ENCODE peak calls at places on chromosomes 12 and 14, in six cellular contexts. C, B, K, O, Y and M are unnamed samples.

GRCh38 chr12:43278268-43278832 is 273.7 kb downstream of the ADAMTS20 start:
- DNase-seq in C (no peak), B (no peak), K (no peak), O (no peak), Y (no peak), M (no peak)

GRCh38 chr14:61493239-61493638 is 171.9 kb downstream of the PRKCH start:
- DNase-seq in C (peak), B (peak), K (no peak), O (no peak), Y (no peak), M (peak)

GRCh38 chr12:11836282-11836963 is 186.9 kb downstream of the ETV6 start:
- DNase-seq in C (no peak), B (peak), K (peak), O (no peak), Y (no peak), M (peak)

GRCh38 chr14:55579724-55580400 is at the start of gene KTN1:
- DNase-seq in C (peak), B (peak), K (peak), O (no peak), Y (peak), M (peak)

GRCh38 chr14:31881531-31882310 is 195.4 kb upstream of the ARHGAP5 start:
- DNase-seq in C (peak), B (no peak), K (no peak), O (no peak), Y (no peak), M (no peak)

GRCh38 chr14:95901014-95901413 is 24.4 kb downstream of the TUNAR start:
- DNase-seq in C (peak), B (no peak), K (no peak), O (no peak), Y (no peak), M (no peak)

GRCh38 chr14:68739701-68740100 is 53.2 kb downstream of the ZFP36L1 start:
- DNase-seq in C (no peak), B (no peak), K (no peak), O (no peak), Y (no peak), M (no peak)

GRCh38 chr12:84983289-84983688 is 52.8 kb downstream of the TSPAN19 start:
- DNase-seq in C (no peak), B (no peak), K (no peak), O (no peak), Y (no peak), M (no peak)

GRCh38 chr12:116277393-116278258 is at the start of gene MED13L:
- DNase-seq in C (peak), B (peak), K (peak), O (peak), Y (peak), M (peak)
- H2BK5ac ChIP-seq in C (peak), B (peak), K (no peak), O (no peak), Y (peak), M (peak)

GRCh38 chr12:8697476-8698131 is at the start of gene RIMKLB:
- DNase-seq in C (peak), B (peak), K (peak), O (no peak), Y (peak), M (peak)

GRCh38 chr12:8699714-8700113 is 1.9 kb downstream of the RIMKLB start:
- DNase-seq in C (no peak), B (no peak), K (no peak), O (no peak), Y (no peak), M (no peak)

GRCh38 chr12:8698830-8699330 is 1.1 kb downstream of the RIMKLB start:
- DNase-seq in C (peak), B (peak), K (no peak), O (no peak), Y (no peak), M (no peak)

GRCh38 chr12:8697120-8697475 is 693 bp upstream of the RIMKLB start:
- DNase-seq in C (peak), B (peak), K (peak), O (no peak), Y (no peak), M (peak)

GRCh38 chr12:8698132-8698829 is 490 bp downstream of the RIMKLB start:
- DNase-seq in C (peak), B (peak), K (peak), O (no peak), Y (peak), M (peak)
- H3K18ac ChIP-seq in C (peak), B (peak), K (peak), O (peak), Y (peak), M (peak)

DNA sequence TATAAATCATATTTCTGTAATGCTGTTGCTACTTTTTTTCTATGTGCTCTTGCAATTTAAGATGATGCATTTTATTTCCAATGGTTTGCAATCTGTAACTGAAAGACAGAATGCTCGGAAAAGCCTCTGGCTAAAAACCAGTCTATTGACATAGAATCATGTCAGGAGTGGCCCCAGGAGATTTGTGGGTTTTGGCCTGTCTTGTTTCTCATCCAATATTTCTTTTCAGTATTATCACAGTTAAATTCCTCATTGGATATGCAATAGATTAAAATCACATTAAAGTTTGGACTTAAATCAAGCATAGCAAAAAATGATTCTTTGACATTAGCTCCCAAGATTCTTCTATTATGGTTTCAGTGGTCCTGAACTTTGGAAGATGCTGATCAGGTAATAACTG is 19.1 kb upstream of the SLC38A2 start:
- DNase-seq in C (no peak), B (no peak), K (no peak), O (no peak), Y (no peak), M (no peak)
- H4K91ac ChIP-seq in C (no peak), B (no peak), K (no peak), O (no peak), Y (no peak), M (no peak)

GRCh38 chr12:19220861-19221466 is 91.4 kb downstream of the PLEKHA5 start:
- DNase-seq in C (peak), B (no peak), K (no peak), O (no peak), Y (no peak), M (no peak)
- H2BK5ac ChIP-seq in C (peak), B (no peak), K (no peak), O (no peak), Y (no peak), M (no peak)

GRCh38 chr12:15650399-15651128 is 138.6 kb downstream of the EPS8 start:
- DNase-seq in C (no peak), B (peak), K (no peak), O (no peak), Y (no peak), M (no peak)
- H3K18ac ChIP-seq in C (peak), B (peak), K (no peak), O (no peak), Y (no peak), M (no peak)

DNA sequence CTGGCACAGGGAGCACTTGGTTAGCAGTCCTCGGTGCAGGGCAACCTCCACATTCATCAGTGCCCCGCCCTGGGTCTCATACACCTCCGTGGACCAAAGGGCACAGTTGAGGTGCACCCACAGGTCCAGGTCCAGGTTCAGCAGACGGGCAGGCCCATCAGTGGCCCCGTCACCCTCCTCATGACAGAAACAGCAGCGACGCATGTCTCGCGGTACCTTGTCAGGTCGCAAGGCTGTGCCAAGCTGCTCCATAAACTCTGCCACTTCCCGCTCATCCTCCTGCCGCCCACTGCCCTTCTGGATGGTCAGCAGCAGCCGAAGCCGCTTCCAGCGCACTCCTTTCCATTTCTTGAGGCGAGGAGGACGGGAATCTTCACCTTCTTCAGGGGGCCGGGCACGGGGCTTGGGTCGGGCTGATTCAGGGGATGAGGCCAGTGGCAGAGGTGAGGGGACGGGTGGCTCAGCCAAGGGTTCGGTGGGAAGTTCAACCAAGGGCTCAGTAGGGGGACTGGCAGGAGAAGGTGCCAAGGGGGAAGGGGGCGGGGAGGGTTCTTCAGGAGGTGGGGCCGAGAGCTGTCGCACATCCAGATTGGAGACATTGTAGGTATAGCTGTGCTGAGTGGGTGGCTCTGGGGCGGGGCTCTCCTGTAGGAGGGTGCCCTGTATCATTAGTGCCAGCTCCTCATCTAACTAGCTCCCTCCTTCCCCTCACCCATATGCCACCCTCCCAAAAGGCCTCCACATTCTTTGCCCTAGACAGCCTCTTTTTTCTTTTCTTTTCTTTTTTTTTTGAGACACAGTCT is 8.3 kb upstream of the PRKAG1 start:
- DNase-seq in C (no peak), B (no peak), K (no peak), O (no peak), Y (no peak), M (no peak)
- H4K91ac ChIP-seq in C (no peak), B (no peak), K (no peak), O (no peak), Y (no peak), M (no peak)